ENCODE peak calls at places on chromosomes 6 and 20, in ten cellular contexts. X is HTR-8/SVneo; T is T47D; N is iris pigment epithelial cell; F is epithelial cell of esophagus; S is non-pigmented ciliary epithelial cell; B is fibroblast of mammary gland; D is neural crest cell; M is stimulated activated CD4-positive, alpha-beta T cell treated with anti-CD3 and anti-CD28 coated beads, Interleukin-4, amount 100 ng/mL, for 48 hours; J is astrocyte. E is an unnamed sample.

GRCh38 chr20:1299522-1299921 is 29.4 kb downstream of the SDCBP2 start:
- DNase-seq in S (no peak), D (no peak), X (peak), N (no peak), J (no peak), M (peak), T (peak), F (no peak), B (no peak), E (no peak)

GRCh38 chr6:89138173-89138572 is 7.7 kb upstream of the PM20D2 start:
- DNase-seq in T (no peak), S (no peak), F (no peak), M (no peak), B (no peak), D (no peak), N (no peak), J (no peak), X (no peak), E (no peak)

GRCh38 chr6:44249082-44249748 is 2.3 kb downstream of the HSP90AB1 start:
- DNase-seq in N (no peak), D (no peak), F (no peak), T (no peak), B (no peak), X (no peak), J (no peak), M (no peak), S (no peak), E (no peak)

GRCh38 chr6:148516116-148517016 is 173.7 kb downstream of the SASH1 start:
- DNase-seq in B (no peak), S (no peak), D (no peak), J (no peak), F (peak), N (no peak), X (no peak), T (no peak), M (no peak), E (no peak)

GRCh38 chr6:47729019-47729418 is 30.6 kb downstream of the ADGRF4 start:
- DNase-seq in B (peak), N (peak), J (peak), X (no peak), S (no peak), M (no peak), D (no peak), T (no peak), F (peak), E (no peak)

GRCh38 chr20:4084721-4085120 is 69.4 kb upstream of the RNF24 start:
- DNase-seq in J (no peak), B (no peak), N (no peak), X (no peak), S (no peak), F (no peak), M (no peak), D (no peak), T (no peak), E (no peak)

GRCh38 chr6:124119591-124119990 is 315.9 kb downstream of the NKAIN2 start:
- DNase-seq in S (no peak), J (no peak), T (no peak), M (no peak), B (no peak), X (no peak), D (no peak), N (no peak), F (no peak), E (no peak)

GRCh38 chr6:152380351-152380767 is 256.8 kb downstream of the SYNE1 start:
- DNase-seq in M (no peak), F (peak), J (peak), N (peak), S (peak), X (peak), T (no peak), B (peak), D (no peak), E (peak)

GRCh38 chr6:122696853-122697252 is 82.7 kb upstream of the FABP7 start:
- DNase-seq in B (peak), M (no peak), S (peak), D (no peak), J (peak), F (peak), T (no peak), N (peak), X (no peak), E (no peak)

GRCh38 chr20:3654326-3655031 is 8.7 kb downstream of the GFRA4 start:
- DNase-seq in M (no peak), B (no peak), D (no peak), X (no peak), N (no peak), T (no peak), F (no peak), J (no peak), S (no peak), E (no peak)

GRCh38 chr20:36319356-36320260 is 13.5 kb downstream of the DLGAP4 start:
- DNase-seq in F (no peak), N (no peak), S (no peak), D (no peak), X (no peak), J (no peak), B (no peak), M (no peak), T (no peak), E (no peak)

GRCh38 chr20:33561981-33562601 is 72.2 kb downstream of the CBFA2T2 start:
- DNase-seq in N (peak), D (no peak), X (peak), B (peak), F (peak), S (peak), M (no peak), J (peak), T (peak), E (peak)

GRCh38 chr6:128731249-128732165 is 151.4 kb upstream of the LAMA2 start:
- DNase-seq in J (peak), D (peak), S (peak), M (no peak), F (peak), X (peak), B (peak), T (no peak), N (peak), E (peak)